ENCODE peak calls at places on chromosomes 12 and 14, in four cellular contexts. A, Q, K and P are unnamed samples.

GRCh38 chr12:27844427-27845090 is 64.5 kb upstream of the MANSC4 start:
- DNase-seq in A (no peak), Q (no peak), K (no peak), P (no peak)

GRCh38 chr14:103488960-103489359 is 33.7 kb downstream of the CKB start:
- DNase-seq in A (no peak), Q (no peak), K (no peak), P (no peak)

GRCh38 chr12:96219700-96220206 is 25.6 kb downstream of the ELK3 start:
- DNase-seq in A (no peak), Q (no peak), K (no peak), P (no peak)

GRCh38 chr14:89226789-89227489 is 190.1 kb downstream of the FOXN3 start:
- DNase-seq in A (no peak), Q (peak; percentile 59), K (no peak), P (no peak)

GRCh38 chr12:104370989-104371870 is 67.7 kb downstream of the EID3 start:
- DNase-seq in A (no peak), Q (no peak), K (no peak), P (no peak)

GRCh38 chr12:3229577-3229976 is 152.4 kb downstream of the TSPAN9 start:
- DNase-seq in A (no peak), Q (no peak), K (no peak), P (no peak)

GRCh38 chr12:126784328-126784921 is 1482.5 kb upstream of the TMEM132C start:
- DNase-seq in A (no peak), Q (no peak), K (no peak), P (no peak)

GRCh38 chr14:51093371-51094281 is 1.3 kb downstream of the TRIM9 start:
- DNase-seq in A (peak; percentile 34), Q (no peak), K (no peak), P (peak; percentile 68)

GRCh38 chr12:76236640-76237039 is 111.6 kb downstream of the BBS10 start:
- DNase-seq in A (no peak), Q (no peak), K (no peak), P (no peak)